ENCODE peak calls at places on chromosomes 3 and 15, in five cellular contexts. O is pancreas; W is CD4-positive, alpha-beta T cell; A is heart right ventricle; Z is upper lobe of right lung. Q is an unnamed sample.

GRCh38 chr3:139677341-139678155 is at the start of gene NMNAT3:
- DNase-seq in Z (peak), W (peak), O (peak), A (peak), Q (peak)

GRCh38 chr3:127785711-127786265 is 36.5 kb downstream of the MGLL start:
- DNase-seq in W (no peak), Z (peak), O (no peak), A (no peak), Q (no peak)

GRCh38 chr15:34719883-34720148 is 35.0 kb downstream of the GJD2 start:
- DNase-seq in W (no peak), Z (no peak), O (no peak), A (no peak), Q (no peak)

GRCh38 chr3:75272708-75273107 is 391.4 kb upstream of the FRG2C start:
- DNase-seq in W (no peak), Z (no peak), O (no peak), A (peak), Q (no peak)

GRCh38 chr15:74240002-74240568 is 4.0 kb downstream of the CCDC33 start:
- DNase-seq in Z (peak), A (peak), O (peak), W (no peak), Q (peak)

GRCh38 chr15:59294574-59294960 is 78.1 kb downstream of the MYO1E start:
- DNase-seq in A (no peak), Z (no peak), O (no peak), W (no peak), Q (no peak)

GRCh38 chr3:99651561-99651960 is 13.2 kb downstream of the COL8A1 start:
- DNase-seq in Z (no peak), O (no peak), W (no peak), A (no peak), Q (no peak)

GRCh38 chr3:61589856-61590255 is 28.5 kb downstream of the PTPRG start:
- DNase-seq in A (no peak), O (no peak), W (no peak), Z (no peak), Q (no peak)

GRCh38 chr3:103693831-103694230 is 1259.0 kb downstream of the ZPLD1 start:
- DNase-seq in Z (no peak), A (no peak), O (no peak), W (no peak), Q (no peak)

GRCh38 chr3:171878441-171879225 is 35.5 kb downstream of the TMEM212 start:
- DNase-seq in O (no peak), W (no peak), A (no peak), Z (no peak), Q (no peak)

GRCh38 chr3:171880471-171880870 is 37.3 kb downstream of the TMEM212 start:
- DNase-seq in Z (no peak), O (no peak), A (no peak), W (no peak), Q (no peak)

GRCh38 chr3:171876651-171877272 is 33.6 kb downstream of the TMEM212 start:
- DNase-seq in A (no peak), O (no peak), W (no peak), Z (no peak), Q (no peak)

GRCh38 chr3:171875923-171876412 is 32.8 kb downstream of the TMEM212 start:
- DNase-seq in O (no peak), A (no peak), Z (no peak), W (no peak), Q (no peak)

GRCh38 chr3:171879472-171879871 is 36.3 kb downstream of the TMEM212 start:
- DNase-seq in O (no peak), W (no peak), A (no peak), Z (no peak), Q (no peak)
- H3K27ac ChIP-seq in O (no peak), W (no peak), A (no peak), Z (no peak), Q (no peak)

DNA sequence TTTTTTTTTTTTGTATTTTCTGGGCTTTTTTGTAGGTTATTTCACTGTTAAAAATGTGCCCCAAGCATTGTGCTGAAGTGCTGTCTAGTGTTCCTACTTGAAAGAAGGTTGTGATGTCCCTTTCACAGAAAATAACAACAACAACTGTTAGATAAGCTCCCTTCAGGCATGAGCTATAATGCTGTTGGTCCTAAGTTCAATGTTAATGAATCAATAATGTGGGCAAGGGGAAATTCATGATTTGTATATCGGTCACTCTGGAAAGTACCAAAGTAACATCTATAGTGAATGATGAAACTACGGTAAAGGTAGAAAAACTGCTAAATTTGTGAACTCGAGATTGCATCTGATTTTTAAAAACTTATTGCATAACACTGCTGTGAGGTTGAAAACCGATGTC is 539.4 kb downstream of the CADM2 start:
- DNase-seq in O (no peak), W (no peak), A (no peak), Z (no peak), Q (no peak)
- H3K27ac ChIP-seq in O (no peak), W (no peak), A (no peak), Z (no peak), Q (no peak)

DNA sequence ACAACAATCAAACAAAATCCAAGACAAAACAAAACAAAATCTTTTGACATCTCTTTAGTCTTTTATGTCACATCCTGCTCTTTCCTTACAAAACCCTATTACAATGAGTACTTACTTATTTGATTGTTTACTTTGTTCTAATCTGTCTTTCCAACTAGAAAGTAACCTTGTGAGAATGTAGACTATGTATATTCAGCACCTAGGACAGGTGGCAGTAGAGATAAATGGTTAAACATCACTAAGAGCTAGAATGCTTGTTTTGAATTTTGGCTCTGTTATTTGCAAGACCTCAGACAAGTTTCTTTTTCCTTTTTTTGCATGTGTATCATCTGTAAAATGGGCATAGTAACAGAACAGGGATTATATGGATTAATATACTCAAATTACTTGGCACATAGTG is 33.1 kb upstream of the NAALADL2 start:
- DNase-seq in Z (no peak), W (no peak), A (no peak), O (no peak), Q (no peak)
- H3K27ac ChIP-seq in Z (no peak), W (no peak), A (no peak), O (no peak), Q (no peak)

GRCh38 chr3:197308591-197308990 is 10.2 kb upstream of the DLG1 start:
- DNase-seq in Z (no peak), A (no peak), O (no peak), W (no peak), Q (no peak)

GRCh38 chr3:197305854-197306253 is 7.4 kb upstream of the DLG1 start:
- DNase-seq in O (no peak), A (no peak), Z (no peak), W (no peak), Q (no peak)

GRCh38 chr3:197303452-197303851 is 5.0 kb upstream of the DLG1 start:
- DNase-seq in A (no peak), O (no peak), Z (no peak), W (no peak), Q (no peak)

GRCh38 chr3:197309528-197310361 is 11.3 kb upstream of the DLG1 start:
- DNase-seq in O (no peak), Z (no peak), W (no peak), A (no peak), Q (no peak)

GRCh38 chr3:197306374-197307086 is 8.1 kb upstream of the DLG1 start:
- DNase-seq in A (no peak), W (no peak), Z (no peak), O (no peak), Q (no peak)
- H3K27ac ChIP-seq in A (no peak), W (no peak), Z (no peak), O (no peak), Q (no peak)

Q was measured in substantia nigra.